ENCODE peak calls at places on chromosomes 3 and 15, in five cellular contexts. Z, D, Q, S and K are unnamed samples.

GRCh38 chr3:52724511-52724910 is 18.6 kb downstream of the SPCS1 start:
- DNase-seq in Z (no peak), D (no peak), Q (no peak), S (no peak), K (no peak)

GRCh38 chr3:130925628-130926027 is 31.7 kb downstream of the ATP2C1 start:
- DNase-seq in Z (peak; percentile 30), D (no peak), Q (peak; percentile 47), S (no peak), K (no peak)

GRCh38 chr15:77597804-77598453 is 34.8 kb downstream of the LINGO1 start:
- DNase-seq in Z (peak; percentile 23), D (no peak), Q (no peak), S (no peak), K (no peak)

GRCh38 chr15:52097176-52097575 is 15.4 kb downstream of the BCL2L10 start:
- DNase-seq in Z (peak; percentile 59), D (no peak), Q (peak; percentile 35), S (no peak), K (no peak)

GRCh38 chr15:30670056-30670455 is 44.1 kb downstream of the ARHGAP11B start:
- DNase-seq in Z (no peak), D (no peak), Q (peak; percentile 18), S (no peak), K (no peak)

GRCh38 chr3:71402280-71402679 is 181.2 kb downstream of the FOXP1 start:
- DNase-seq in Z (no peak), D (no peak), Q (no peak), S (no peak), K (no peak)

GRCh38 chr3:153783106-153783505 is 338.1 kb upstream of the ARHGEF26 start:
- DNase-seq in Z (peak; percentile 52), D (peak; percentile 23), Q (peak; percentile 39), S (no peak), K (no peak)

GRCh38 chr3:171867976-171868375 is 24.8 kb downstream of the TMEM212 start:
- DNase-seq in Z (no peak), D (peak; percentile 89), Q (no peak), S (peak; percentile 6), K (no peak)

GRCh38 chr3:71309886-71310285 is 273.6 kb downstream of the FOXP1 start:
- DNase-seq in Z (peak; percentile 20), D (no peak), Q (peak; percentile 61), S (no peak), K (peak; percentile 15)

GRCh38 chr3:183825380-183826161 is at the start of gene MAP6D1:
- DNase-seq in Z (peak; percentile 31), D (peak; percentile 91), Q (peak; percentile 77), S (peak; percentile 54), K (peak; percentile 36)

GRCh38 chr3:20511863-20512262 is 325.9 kb upstream of the SGO1 start:
- DNase-seq in Z (peak; percentile 72), D (peak; percentile 83), Q (peak; percentile 82), S (peak; percentile 76), K (peak; percentile 71)

GRCh38 chr3:52295809-52296208 is 8.2 kb downstream of the GLYCTK start:
- DNase-seq in Z (no peak), D (no peak), Q (no peak), S (no peak), K (no peak)

GRCh38 chr3:57956119-57956832 is 51.9 kb upstream of the FLNB start:
- DNase-seq in Z (peak; percentile 90), D (peak; percentile 11), Q (peak; percentile 87), S (peak; percentile 91), K (peak; percentile 96)

GRCh38 chr3:14598143-14598569 is 53.4 kb upstream of the CCDC174 start:
- DNase-seq in Z (peak; percentile 58), D (peak; percentile 78), Q (peak; percentile 65), S (peak; percentile 49), K (peak; percentile 65)

GRCh38 chr3:29646042-29646441 is 365.2 kb downstream of the RBMS3 start:
- DNase-seq in Z (no peak), D (no peak), Q (no peak), S (no peak), K (no peak)

GRCh38 chr3:13233487-13234154 is 160.4 kb upstream of the IQSEC1 start:
- DNase-seq in Z (no peak), D (no peak), Q (no peak), S (no peak), K (no peak)

GRCh38 chr3:165254812-165255211 is 58.6 kb upstream of the SLITRK3 start:
- DNase-seq in Z (peak; percentile 45), D (peak; percentile 72), Q (no peak), S (peak; percentile 69), K (peak; percentile 58)

GRCh38 chr3:113277886-113278598 is 66.7 kb downstream of the BOC start:
- DNase-seq in Z (no peak), D (peak; percentile 39), Q (no peak), S (peak; percentile 27), K (peak; percentile 32)

GRCh38 chr3:170815340-170815739 is 54.7 kb downstream of the RPL22L1 start:
- DNase-seq in Z (no peak), D (peak; percentile 86), Q (no peak), S (peak; percentile 69), K (peak; percentile 58)

GRCh38 chr3:127809211-127809610 is 13.1 kb downstream of the MGLL start:
- DNase-seq in Z (no peak), D (no peak), Q (no peak), S (no peak), K (no peak)

GRCh38 chr3:128844502-128844901 is 34.9 kb upstream of the ACAD9 start:
- DNase-seq in Z (no peak), D (no peak), Q (no peak), S (no peak), K (no peak)

GRCh38 chr3:128847631-128848370 is 31.6 kb upstream of the ACAD9 start:
- DNase-seq in Z (no peak), D (no peak), Q (no peak), S (no peak), K (no peak)

GRCh38 chr3:128845695-128846491 is 33.5 kb upstream of the ACAD9 start:
- DNase-seq in Z (peak; percentile 65), D (peak; percentile 96), Q (peak; percentile 88), S (no peak), K (peak; percentile 59)

GRCh38 chr3:128845119-128845518 is 34.3 kb upstream of the ACAD9 start:
- DNase-seq in Z (no peak), D (peak; percentile 73), Q (no peak), S (no peak), K (no peak)

GRCh38 chr3:128846501-128846900 is 32.9 kb upstream of the ACAD9 start:
- DNase-seq in Z (no peak), D (no peak), Q (no peak), S (no peak), K (no peak)
- TF ChIP-seq CTCF in Z (no peak), D (no peak), Q (no peak), S (no peak), K (no peak)

GRCh38 chr15:68558318-68559305 is 20.2 kb upstream of the CORO2B start:
- DNase-seq in Z (no peak), D (peak; percentile 62), Q (peak; percentile 45), S (no peak), K (peak; percentile 75)
- H3K4me3 ChIP-seq in Z (no peak overlapping the region), D (peak overlapping the region; percentile 90), Q (peak overlapping the region; percentile 51), S (no peak overlapping the region), K (peak overlapping the region; percentile 41)

DNA sequence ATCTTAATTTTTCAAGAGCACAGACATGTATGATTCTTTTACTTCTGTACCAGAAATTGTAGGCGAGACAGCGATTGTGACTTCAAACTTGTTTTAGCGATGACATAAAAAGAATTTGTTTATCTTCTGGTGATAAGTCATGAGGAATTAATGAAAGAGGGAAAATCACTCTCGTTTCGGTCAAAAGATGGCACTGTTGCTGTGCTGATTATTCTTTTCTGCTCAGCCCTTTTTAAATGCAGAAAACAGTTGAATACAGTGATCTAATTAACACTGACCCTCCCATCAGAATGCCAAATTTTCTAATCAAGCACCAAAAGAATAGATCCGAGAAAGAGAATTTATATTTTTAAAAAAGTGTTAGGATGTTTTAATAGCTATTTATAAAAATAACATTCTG is 52.6 kb downstream of the NSUN3 start:
- DNase-seq in Z (peak; percentile 62), D (peak; percentile 50), Q (peak; percentile 62), S (peak; percentile 68), K (peak; percentile 57)
- TF ChIP-seq CTCF in Z (peak; percentile 56), D (peak; percentile 71), Q (peak; percentile 37), S (peak; percentile 83), K (peak; percentile 53)

GRCh38 chr3:99637381-99638111 is 848 bp upstream of the COL8A1 start:
- DNase-seq in Z (peak; percentile 76), D (peak; percentile 36), Q (peak; percentile 83), S (peak; percentile 80), K (peak; percentile 71)

GRCh38 chr3:99637041-99637380 is 1.4 kb upstream of the COL8A1 start:
- DNase-seq in Z (peak; percentile 65), D (peak; percentile 76), Q (peak; percentile 78), S (peak; percentile 76), K (peak; percentile 73)

GRCh38 chr3:99639579-99639978 is 1.2 kb downstream of the COL8A1 start:
- DNase-seq in Z (peak; percentile 53), D (no peak), Q (no peak), S (no peak), K (no peak)

GRCh38 chr3:99640214-99640851 is 1.9 kb downstream of the COL8A1 start:
- DNase-seq in Z (no peak), D (no peak), Q (peak; percentile 52), S (no peak), K (no peak)

DNA sequence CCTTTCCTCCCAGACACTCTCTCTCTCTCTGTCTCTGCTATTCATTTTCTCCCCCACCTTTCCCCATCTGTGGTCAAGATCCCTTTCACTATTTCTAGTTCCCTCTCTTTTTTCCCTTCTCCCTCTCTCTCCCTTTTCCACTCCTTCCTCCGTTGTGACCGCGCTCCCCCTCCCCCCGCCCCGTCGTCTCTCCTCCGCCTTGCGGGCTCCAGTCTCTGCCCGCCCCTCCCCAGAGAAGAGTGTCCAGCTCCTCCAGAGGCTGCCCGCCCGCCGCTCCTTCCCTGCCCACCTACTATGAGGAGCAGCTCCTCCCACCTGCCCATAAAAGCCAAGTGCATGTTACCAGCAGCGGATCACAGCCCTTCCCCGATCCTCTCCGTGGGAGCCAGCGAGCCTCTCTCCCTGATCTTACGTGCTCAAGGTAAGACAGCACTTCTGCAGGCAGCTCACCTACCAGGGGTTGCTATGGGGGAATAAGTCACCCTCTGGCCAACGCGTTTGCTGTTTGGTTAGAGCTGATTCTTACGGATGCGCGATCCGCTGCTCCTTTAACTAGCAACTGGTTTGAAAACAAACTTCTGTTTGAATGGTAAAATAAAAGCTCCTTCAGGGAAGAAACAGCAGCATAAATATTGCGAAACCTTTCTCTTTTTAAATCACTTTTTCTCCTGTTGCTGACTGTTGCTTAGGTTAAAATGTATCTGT is at the start of gene COL8A1:
- DNase-seq in Z (peak; percentile 77), D (peak; percentile 77), Q (peak; percentile 89), S (peak; percentile 76), K (peak; percentile 52)
- H3K4me3 ChIP-seq in Z (peak within 1 kb of the TSS; percentile 72), D (peak within 1 kb of the TSS; percentile 68), Q (peak within 1 kb of the TSS; percentile 67), S (peak within 1 kb of the TSS; percentile 72), K (peak within 1 kb of the TSS; percentile 43)

DNA sequence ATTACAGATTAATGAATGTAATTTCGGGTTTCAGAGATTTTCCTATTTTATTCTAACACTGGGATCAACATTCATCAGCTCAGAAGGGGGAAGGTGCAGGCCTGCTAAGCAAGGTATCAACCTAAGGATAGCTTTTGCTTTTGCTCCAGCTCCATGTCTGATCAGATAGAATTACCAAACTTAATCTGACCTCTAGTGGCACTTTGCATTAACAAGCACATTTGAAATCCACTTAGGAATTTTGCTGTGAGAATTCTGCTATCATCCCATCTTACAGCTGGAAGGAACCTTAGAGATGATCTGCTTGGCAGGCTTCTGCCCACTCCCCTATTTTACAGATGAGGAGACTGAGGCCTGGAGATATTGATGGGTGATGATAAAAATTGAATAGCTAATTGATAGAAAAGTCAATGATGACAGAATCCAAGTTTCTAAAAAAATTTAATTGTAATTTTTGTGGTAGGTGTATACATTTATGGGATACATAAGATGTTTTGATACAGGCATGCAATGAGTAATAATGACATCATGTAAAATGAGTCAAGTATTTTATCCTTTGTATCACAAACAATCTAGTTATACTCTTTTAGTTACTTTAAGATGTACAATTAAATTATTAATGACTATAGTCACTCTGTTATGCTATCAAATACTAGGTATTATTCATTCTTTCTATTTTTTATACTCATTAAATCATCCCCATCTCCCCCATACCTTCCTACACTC is 209.2 kb upstream of the ZPLD1 start:
- DNase-seq in Z (peak; percentile 91), D (peak; percentile 73), Q (peak; percentile 82), S (peak; percentile 89), K (peak; percentile 83)
- TF ChIP-seq CTCF in Z (peak; percentile 64), D (peak; percentile 67), Q (peak; percentile 49), S (peak; percentile 92), K (peak; percentile 62)